ENCODE peak calls at places on chromosomes 12 and 14, in nine cellular contexts. One of them, this sample, is unnamed.

GRCh38 chr14:40413146-40413545 is 980.9 kb upstream of the FBXO33 start:
- DNase-seq in GM12865: no peak
- DNase-seq in foreskin fibroblast: no peak
- DNase-seq in ELR: no peak
- DNase-seq in T-helper 1 cell: no peak
- DNase-seq in GM06990: no peak
- DNase-seq in NCI-H69: no peak
- DNase-seq in NCI-H2107: no peak
- DNase-seq in NCI-H1092: no peak
- DNase-seq in this sample: no peak

GRCh38 chr12:111034148-111034910 is 114.0 kb upstream of the MYL2 start:
- DNase-seq in GM12865: no peak
- DNase-seq in foreskin fibroblast: no peak
- DNase-seq in ELR: no peak
- DNase-seq in T-helper 1 cell: no peak
- DNase-seq in GM06990: peak; percentile 37
- DNase-seq in NCI-H69: peak; percentile 89
- DNase-seq in NCI-H2107: no peak
- DNase-seq in NCI-H1092: no peak
- DNase-seq in this sample: peak; percentile 26

GRCh38 chr12:75859868-75860267 is 171.7 kb downstream of the PHLDA1 start:
- DNase-seq in GM12865: no peak
- DNase-seq in foreskin fibroblast: no peak
- DNase-seq in ELR: peak; percentile 52
- DNase-seq in T-helper 1 cell: no peak
- DNase-seq in GM06990: no peak
- DNase-seq in NCI-H69: no peak
- DNase-seq in NCI-H2107: no peak
- DNase-seq in NCI-H1092: no peak
- DNase-seq in this sample: no peak

GRCh38 chr14:61121293-61121897 is 140.3 kb downstream of the SLC38A6 start:
- DNase-seq in GM12865: no peak
- DNase-seq in foreskin fibroblast: peak; percentile 39
- DNase-seq in ELR: no peak
- DNase-seq in T-helper 1 cell: no peak
- DNase-seq in GM06990: no peak
- DNase-seq in NCI-H69: no peak
- DNase-seq in NCI-H2107: no peak
- DNase-seq in NCI-H1092: no peak
- DNase-seq in this sample: no peak

GRCh38 chr12:7581609-7582008 is 78.0 kb upstream of the CD163 start:
- DNase-seq in GM12865: peak; percentile 5
- DNase-seq in foreskin fibroblast: no peak
- DNase-seq in ELR: no peak
- DNase-seq in T-helper 1 cell: no peak
- DNase-seq in GM06990: no peak
- DNase-seq in NCI-H69: no peak
- DNase-seq in NCI-H2107: no peak
- DNase-seq in NCI-H1092: no peak
- DNase-seq in this sample: no peak

GRCh38 chr12:124747426-124748161 is 116.1 kb downstream of the SCARB1 start:
- DNase-seq in GM12865: no peak
- DNase-seq in foreskin fibroblast: peak; percentile 86
- DNase-seq in ELR: peak; percentile 95
- DNase-seq in T-helper 1 cell: no peak
- DNase-seq in GM06990: no peak
- DNase-seq in NCI-H69: no peak
- DNase-seq in NCI-H2107: no peak
- DNase-seq in NCI-H1092: no peak
- DNase-seq in this sample: no peak

GRCh38 chr12:27015730-27016076 is 1.5 kb upstream of the TM7SF3 start:
- DNase-seq in GM12865: peak; percentile 67
- DNase-seq in foreskin fibroblast: peak; percentile 12
- DNase-seq in ELR: peak; percentile 71
- DNase-seq in T-helper 1 cell: peak; percentile 65
- DNase-seq in GM06990: peak; percentile 36
- DNase-seq in NCI-H69: peak; percentile 52
- DNase-seq in NCI-H2107: no peak
- DNase-seq in NCI-H1092: no peak
- DNase-seq in this sample: peak; percentile 36

GRCh38 chr12:7947011-7947410 is 11.0 kb upstream of the SLC2A3 start:
- DNase-seq in GM12865: no peak
- DNase-seq in foreskin fibroblast: no peak
- DNase-seq in ELR: no peak
- DNase-seq in T-helper 1 cell: no peak
- DNase-seq in GM06990: no peak
- DNase-seq in NCI-H69: no peak
- DNase-seq in NCI-H2107: no peak
- DNase-seq in NCI-H1092: no peak
- DNase-seq in this sample: no peak

GRCh38 chr12:30887226-30887625 is 39.3 kb upstream of the TSPAN11 start:
- DNase-seq in GM12865: no peak
- DNase-seq in foreskin fibroblast: no peak
- DNase-seq in ELR: no peak
- DNase-seq in T-helper 1 cell: no peak
- DNase-seq in GM06990: no peak
- DNase-seq in NCI-H69: no peak
- DNase-seq in NCI-H2107: no peak
- DNase-seq in NCI-H1092: no peak
- DNase-seq in this sample: no peak

GRCh38 chr12:52331039-52331438 is 9.8 kb upstream of the KRT83 start:
- DNase-seq in GM12865: no peak
- DNase-seq in foreskin fibroblast: no peak
- DNase-seq in ELR: no peak
- DNase-seq in T-helper 1 cell: no peak
- DNase-seq in GM06990: no peak
- DNase-seq in NCI-H69: no peak
- DNase-seq in NCI-H2107: no peak
- DNase-seq in NCI-H1092: no peak
- DNase-seq in this sample: no peak

GRCh38 chr12:96585977-96586376 is 96.6 kb downstream of the CFAP54 start:
- DNase-seq in GM12865: no peak
- DNase-seq in foreskin fibroblast: no peak
- DNase-seq in ELR: no peak
- DNase-seq in T-helper 1 cell: no peak
- DNase-seq in GM06990: no peak
- DNase-seq in NCI-H69: no peak
- DNase-seq in NCI-H2107: no peak
- DNase-seq in NCI-H1092: no peak
- DNase-seq in this sample: no peak

GRCh38 chr12:19740472-19741131 is 301.3 kb downstream of the AEBP2 start:
- DNase-seq in GM12865: no peak
- DNase-seq in foreskin fibroblast: no peak
- DNase-seq in ELR: no peak
- DNase-seq in T-helper 1 cell: no peak
- DNase-seq in GM06990: no peak
- DNase-seq in NCI-H69: no peak
- DNase-seq in NCI-H2107: no peak
- DNase-seq in NCI-H1092: no peak
- DNase-seq in this sample: no peak

GRCh38 chr14:68146812-68147211 is 327.2 kb downstream of the RAD51B start:
- DNase-seq in GM12865: no peak
- DNase-seq in foreskin fibroblast: peak; percentile 91
- DNase-seq in ELR: peak; percentile 96
- DNase-seq in T-helper 1 cell: no peak
- DNase-seq in GM06990: no peak
- DNase-seq in NCI-H69: no peak
- DNase-seq in NCI-H2107: no peak
- DNase-seq in NCI-H1092: no peak
- DNase-seq in this sample: no peak

GRCh38 chr12:91364591-91365184 is 182.1 kb upstream of the DCN start:
- DNase-seq in GM12865: no peak
- DNase-seq in foreskin fibroblast: no peak
- DNase-seq in ELR: no peak
- DNase-seq in T-helper 1 cell: no peak
- DNase-seq in GM06990: no peak
- DNase-seq in NCI-H69: no peak
- DNase-seq in NCI-H2107: no peak
- DNase-seq in NCI-H1092: no peak
- DNase-seq in this sample: no peak

GRCh38 chr14:31678421-31679249 is 117.4 kb downstream of the NUBPL start:
- DNase-seq in GM12865: no peak
- DNase-seq in foreskin fibroblast: no peak
- DNase-seq in ELR: no peak
- DNase-seq in T-helper 1 cell: no peak
- DNase-seq in GM06990: no peak
- DNase-seq in NCI-H69: no peak
- DNase-seq in NCI-H2107: no peak
- DNase-seq in NCI-H1092: no peak
- DNase-seq in this sample: no peak

GRCh38 chr14:61609885-61610284 is 85.4 kb upstream of the HIF1A start:
- DNase-seq in GM12865: no peak
- DNase-seq in foreskin fibroblast: no peak
- DNase-seq in ELR: peak; percentile 19
- DNase-seq in T-helper 1 cell: no peak
- DNase-seq in GM06990: no peak
- DNase-seq in NCI-H69: no peak
- DNase-seq in NCI-H2107: no peak
- DNase-seq in NCI-H1092: no peak
- DNase-seq in this sample: no peak

GRCh38 chr12:66144796-66145754 is 14.5 kb upstream of the LLPH start:
- DNase-seq in GM12865: peak; percentile 17
- DNase-seq in foreskin fibroblast: peak; percentile 59
- DNase-seq in ELR: peak; percentile 90
- DNase-seq in T-helper 1 cell: peak; percentile 74
- DNase-seq in GM06990: no peak
- DNase-seq in NCI-H69: peak; percentile 24
- DNase-seq in NCI-H2107: peak; percentile 20
- DNase-seq in NCI-H1092: no peak
- DNase-seq in this sample: peak; percentile 42

GRCh38 chr12:8554451-8555195 is 13.9 kb upstream of the CLEC4E start:
- DNase-seq in GM12865: no peak
- DNase-seq in foreskin fibroblast: no peak
- DNase-seq in ELR: peak; percentile 52
- DNase-seq in T-helper 1 cell: no peak
- DNase-seq in GM06990: no peak
- DNase-seq in NCI-H69: no peak
- DNase-seq in NCI-H2107: no peak
- DNase-seq in NCI-H1092: no peak
- DNase-seq in this sample: no peak

GRCh38 chr12:67364228-67364627 is 95.1 kb downstream of the CAND1 start:
- DNase-seq in GM12865: no peak
- DNase-seq in foreskin fibroblast: no peak
- DNase-seq in ELR: no peak
- DNase-seq in T-helper 1 cell: no peak
- DNase-seq in GM06990: no peak
- DNase-seq in NCI-H69: peak; percentile 62
- DNase-seq in NCI-H2107: no peak
- DNase-seq in NCI-H1092: no peak
- DNase-seq in this sample: no peak

GRCh38 chr12:80142640-80143039 is 43.3 kb downstream of the OTOGL start:
- DNase-seq in GM12865: no peak
- DNase-seq in foreskin fibroblast: no peak
- DNase-seq in ELR: peak; percentile 3
- DNase-seq in T-helper 1 cell: no peak
- DNase-seq in GM06990: no peak
- DNase-seq in NCI-H69: no peak
- DNase-seq in NCI-H2107: no peak
- DNase-seq in NCI-H1092: no peak
- DNase-seq in this sample: no peak

GRCh38 chr14:83470466-83470865 is 1936.8 kb upstream of the SEL1L start:
- DNase-seq in GM12865: no peak
- DNase-seq in foreskin fibroblast: peak; percentile 47
- DNase-seq in ELR: no peak
- DNase-seq in T-helper 1 cell: no peak
- DNase-seq in GM06990: no peak
- DNase-seq in NCI-H69: no peak
- DNase-seq in NCI-H2107: no peak
- DNase-seq in NCI-H1092: no peak
- DNase-seq in this sample: no peak

GRCh38 chr12:47772094-47772660 is 861 bp upstream of the SLC48A1 start:
- DNase-seq in GM12865: no peak
- DNase-seq in foreskin fibroblast: no peak
- DNase-seq in ELR: no peak
- DNase-seq in T-helper 1 cell: no peak
- DNase-seq in GM06990: no peak
- DNase-seq in NCI-H69: peak; percentile 9
- DNase-seq in NCI-H2107: no peak
- DNase-seq in NCI-H1092: no peak
- DNase-seq in this sample: no peak

GRCh38 chr14:52175982-52176502 is 91.5 kb upstream of the PTGDR start:
- DNase-seq in GM12865: peak; percentile 58
- DNase-seq in foreskin fibroblast: no peak
- DNase-seq in ELR: no peak
- DNase-seq in T-helper 1 cell: peak; percentile 55
- DNase-seq in GM06990: no peak
- DNase-seq in NCI-H69: no peak
- DNase-seq in NCI-H2107: no peak
- DNase-seq in NCI-H1092: no peak
- DNase-seq in this sample: no peak

GRCh38 chr12:108821407-108822397 is 35.7 kb downstream of the SSH1 start:
- DNase-seq in GM12865: peak; percentile 49
- DNase-seq in foreskin fibroblast: peak; percentile 49
- DNase-seq in ELR: peak; percentile 74
- DNase-seq in T-helper 1 cell: peak; percentile 23
- DNase-seq in GM06990: no peak
- DNase-seq in NCI-H69: peak; percentile 68
- DNase-seq in NCI-H2107: no peak
- DNase-seq in NCI-H1092: no peak
- DNase-seq in this sample: no peak

GRCh38 chr14:68667313-68667791 is 125.5 kb downstream of the ZFP36L1 start:
- DNase-seq in GM12865: no peak
- DNase-seq in foreskin fibroblast: no peak
- DNase-seq in ELR: no peak
- DNase-seq in T-helper 1 cell: no peak
- DNase-seq in GM06990: no peak
- DNase-seq in NCI-H69: no peak
- DNase-seq in NCI-H2107: no peak
- DNase-seq in NCI-H1092: no peak
- DNase-seq in this sample: no peak

This sample was measured in RPMI8226.